ENCODE peak calls at places on chromosomes 7 and 10, in seven cellular contexts. One of them, this sample, is unnamed.

GRCh38 chr10:107986571-107986970 is 822.1 kb upstream of the SORCS1 start:
- DNase-seq in GM23248: peak; percentile 62
- DNase-seq in OCI-LY7: no peak
- DNase-seq in adrenal gland: no peak
- DNase-seq in cardiac muscle cell: no peak
- DNase-seq in neural progenitor cell: no peak
- DNase-seq in prostate gland: no peak
- DNase-seq in this sample: no peak

GRCh38 chr10:26725837-26726727 is 28.6 kb downstream of the PDSS1 start:
- DNase-seq in GM23248: peak; percentile 68
- DNase-seq in OCI-LY7: peak; percentile 73
- DNase-seq in adrenal gland: peak; percentile 79
- DNase-seq in cardiac muscle cell: peak; percentile 58
- DNase-seq in neural progenitor cell: peak; percentile 52
- DNase-seq in prostate gland: no peak
- DNase-seq in this sample: peak; percentile 55

GRCh38 chr7:45681596-45682357 is 107.6 kb downstream of the ADCY1 start:
- DNase-seq in GM23248: no peak
- DNase-seq in OCI-LY7: no peak
- DNase-seq in adrenal gland: peak; percentile 36
- DNase-seq in cardiac muscle cell: no peak
- DNase-seq in neural progenitor cell: no peak
- DNase-seq in prostate gland: no peak
- DNase-seq in this sample: peak; percentile 35

GRCh38 chr7:10483671-10484070 is 490.0 kb upstream of the PHF14 start:
- DNase-seq in GM23248: no peak
- DNase-seq in OCI-LY7: no peak
- DNase-seq in adrenal gland: no peak
- DNase-seq in cardiac muscle cell: no peak
- DNase-seq in neural progenitor cell: no peak
- DNase-seq in prostate gland: no peak
- DNase-seq in this sample: no peak

GRCh38 chr7:143385891-143386781 is 5.0 kb downstream of the ZYX start:
- DNase-seq in GM23248: peak; percentile 19
- DNase-seq in OCI-LY7: no peak
- DNase-seq in adrenal gland: no peak
- DNase-seq in cardiac muscle cell: no peak
- DNase-seq in neural progenitor cell: no peak
- DNase-seq in prostate gland: no peak
- DNase-seq in this sample: no peak

GRCh38 chr7:70383947-70384475 is 747.9 kb upstream of the GALNT17 start:
- DNase-seq in GM23248: no peak
- DNase-seq in OCI-LY7: no peak
- DNase-seq in adrenal gland: no peak
- DNase-seq in cardiac muscle cell: no peak
- DNase-seq in neural progenitor cell: no peak
- DNase-seq in prostate gland: no peak
- DNase-seq in this sample: no peak

GRCh38 chr7:105759670-105760548 is 116.5 kb downstream of the ATXN7L1 start:
- DNase-seq in GM23248: peak; percentile 78
- DNase-seq in OCI-LY7: peak; percentile 33
- DNase-seq in adrenal gland: peak; percentile 77
- DNase-seq in cardiac muscle cell: peak; percentile 36
- DNase-seq in neural progenitor cell: peak; percentile 57
- DNase-seq in prostate gland: peak; percentile 60
- DNase-seq in this sample: no peak

GRCh38 chr10:37760817-37761216 is 96.6 kb downstream of the ZNF248 start:
- DNase-seq in GM23248: peak; percentile 53
- DNase-seq in OCI-LY7: no peak
- DNase-seq in adrenal gland: no peak
- DNase-seq in cardiac muscle cell: no peak
- DNase-seq in neural progenitor cell: no peak
- DNase-seq in prostate gland: no peak
- DNase-seq in this sample: no peak

GRCh38 chr7:94375713-94376112 is 19.0 kb upstream of the COL1A2 start:
- DNase-seq in GM23248: peak; percentile 96
- DNase-seq in OCI-LY7: no peak
- DNase-seq in adrenal gland: no peak
- DNase-seq in cardiac muscle cell: peak; percentile 14
- DNase-seq in neural progenitor cell: no peak
- DNase-seq in prostate gland: no peak
- DNase-seq in this sample: peak; percentile 95

GRCh38 chr7:30464231-30464660 is 14.3 kb downstream of the NOD1 start:
- DNase-seq in GM23248: peak; percentile 38
- DNase-seq in OCI-LY7: peak; percentile 32
- DNase-seq in adrenal gland: no peak
- DNase-seq in cardiac muscle cell: no peak
- DNase-seq in neural progenitor cell: no peak
- DNase-seq in prostate gland: no peak
- DNase-seq in this sample: no peak

GRCh38 chr10:91253300-91253699 is 32.8 kb downstream of the PCGF5 start:
- DNase-seq in GM23248: no peak
- DNase-seq in OCI-LY7: no peak
- DNase-seq in adrenal gland: no peak
- DNase-seq in cardiac muscle cell: no peak
- DNase-seq in neural progenitor cell: no peak
- DNase-seq in prostate gland: no peak
- DNase-seq in this sample: no peak
- H3K36me3 ChIP-seq in GM23248: peaks cover 37% of the 10 kb centered on the region
- H3K36me3 ChIP-seq in OCI-LY7: peaks cover 46% of the 10 kb centered on the region
- H3K36me3 ChIP-seq in adrenal gland: no peaks in the 10 kb centered on the region
- H3K36me3 ChIP-seq in cardiac muscle cell: no peaks in the 10 kb centered on the region
- H3K36me3 ChIP-seq in neural progenitor cell: no peaks in the 10 kb centered on the region
- H3K36me3 ChIP-seq in prostate gland: no peaks in the 10 kb centered on the region
- H3K36me3 ChIP-seq in this sample: peaks cover 33% of the 10 kb centered on the region

GRCh38 chr10:8893102-8893501 is 838.6 kb downstream of the GATA3 start:
- DNase-seq in GM23248: no peak
- DNase-seq in OCI-LY7: no peak
- DNase-seq in adrenal gland: no peak
- DNase-seq in cardiac muscle cell: no peak
- DNase-seq in neural progenitor cell: no peak
- DNase-seq in prostate gland: no peak
- DNase-seq in this sample: no peak
- H3K4me3 ChIP-seq in GM23248: no peak overlapping the region
- H3K4me3 ChIP-seq in OCI-LY7: no peak overlapping the region
- H3K4me3 ChIP-seq in adrenal gland: no peak overlapping the region
- H3K4me3 ChIP-seq in cardiac muscle cell: no peak overlapping the region
- H3K4me3 ChIP-seq in neural progenitor cell: no peak overlapping the region
- H3K4me3 ChIP-seq in prostate gland: no peak overlapping the region
- H3K4me3 ChIP-seq in this sample: no peak overlapping the region

GRCh38 chr10:72085166-72085565 is 3.2 kb downstream of the SPOCK2 start:
- DNase-seq in GM23248: no peak
- DNase-seq in OCI-LY7: no peak
- DNase-seq in adrenal gland: no peak
- DNase-seq in cardiac muscle cell: no peak
- DNase-seq in neural progenitor cell: peak; percentile 46
- DNase-seq in prostate gland: no peak
- DNase-seq in this sample: no peak

GRCh38 chr10:72084094-72084459 is 4.3 kb downstream of the SPOCK2 start:
- DNase-seq in GM23248: no peak
- DNase-seq in OCI-LY7: peak; percentile 31
- DNase-seq in adrenal gland: no peak
- DNase-seq in cardiac muscle cell: no peak
- DNase-seq in neural progenitor cell: no peak
- DNase-seq in prostate gland: no peak
- DNase-seq in this sample: no peak

GRCh38 chr10:72081210-72081609 is 7.1 kb downstream of the SPOCK2 start:
- DNase-seq in GM23248: no peak
- DNase-seq in OCI-LY7: no peak
- DNase-seq in adrenal gland: no peak
- DNase-seq in cardiac muscle cell: no peak
- DNase-seq in neural progenitor cell: no peak
- DNase-seq in prostate gland: no peak
- DNase-seq in this sample: no peak

GRCh38 chr10:72081772-72082590 is 6.4 kb downstream of the SPOCK2 start:
- DNase-seq in GM23248: no peak
- DNase-seq in OCI-LY7: no peak
- DNase-seq in adrenal gland: no peak
- DNase-seq in cardiac muscle cell: no peak
- DNase-seq in neural progenitor cell: no peak
- DNase-seq in prostate gland: peak; percentile 36
- DNase-seq in this sample: no peak

DNA sequence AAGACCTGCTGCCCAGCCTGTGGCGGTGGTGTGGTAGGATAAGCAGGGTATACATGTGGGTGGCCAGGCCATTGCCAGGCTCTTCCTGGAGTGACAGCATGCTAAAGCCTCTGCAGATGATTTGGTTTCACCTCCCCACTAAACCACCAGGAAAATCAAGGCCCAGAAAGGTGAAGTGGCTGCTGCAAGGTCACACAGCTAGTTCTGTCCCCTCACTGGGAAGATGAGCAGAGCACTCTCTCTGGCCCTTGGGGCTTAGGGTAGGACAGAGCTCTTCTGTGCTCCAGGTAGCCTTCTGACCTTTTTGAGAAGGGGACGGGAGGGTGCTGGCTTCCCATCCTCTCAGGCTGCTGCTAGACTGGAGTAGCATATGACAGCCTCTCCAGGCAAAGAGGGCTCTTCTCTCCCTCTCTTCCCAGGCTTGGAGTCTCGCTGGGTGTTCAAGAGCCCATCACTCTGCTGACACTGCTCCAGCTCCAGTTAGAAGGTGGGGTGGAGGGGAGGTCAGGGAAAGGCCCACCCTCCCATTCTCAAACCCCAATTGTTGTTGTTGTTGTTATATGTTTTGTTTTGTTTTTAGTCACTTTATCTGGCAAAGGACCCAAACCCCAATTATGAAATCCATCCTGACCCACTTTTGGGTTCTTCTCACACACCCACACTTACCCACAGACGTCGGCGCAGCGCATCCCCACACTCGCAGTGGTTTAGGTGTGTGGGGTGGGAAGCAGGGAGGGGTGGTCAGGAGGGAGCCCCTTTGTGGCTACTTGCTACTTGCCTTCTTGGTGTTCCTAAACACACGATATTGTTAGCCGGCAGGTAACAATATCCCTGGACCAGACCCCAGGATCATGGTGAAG is 4.9 kb downstream of the SPOCK2 start:
- DNase-seq in GM23248: no peak
- DNase-seq in OCI-LY7: no peak
- DNase-seq in adrenal gland: no peak
- DNase-seq in cardiac muscle cell: no peak
- DNase-seq in neural progenitor cell: no peak
- DNase-seq in prostate gland: no peak
- DNase-seq in this sample: no peak
- H3K36me3 ChIP-seq in GM23248: no peaks in the 10 kb centered on the region
- H3K36me3 ChIP-seq in OCI-LY7: no peaks in the 10 kb centered on the region
- H3K36me3 ChIP-seq in adrenal gland: no peaks in the 10 kb centered on the region
- H3K36me3 ChIP-seq in cardiac muscle cell: no peaks in the 10 kb centered on the region
- H3K36me3 ChIP-seq in neural progenitor cell: no peaks in the 10 kb centered on the region
- H3K36me3 ChIP-seq in prostate gland: no peaks in the 10 kb centered on the region
- H3K36me3 ChIP-seq in this sample: no peaks in the 10 kb centered on the region

GRCh38 chr7:27112361-27112760 is 9.9 kb upstream of the HOXA2 start:
- DNase-seq in GM23248: no peak
- DNase-seq in OCI-LY7: no peak
- DNase-seq in adrenal gland: no peak
- DNase-seq in cardiac muscle cell: no peak
- DNase-seq in neural progenitor cell: no peak
- DNase-seq in prostate gland: no peak
- DNase-seq in this sample: no peak

GRCh38 chr7:27116019-27116411 is 13.5 kb upstream of the HOXA2 start:
- DNase-seq in GM23248: no peak
- DNase-seq in OCI-LY7: no peak
- DNase-seq in adrenal gland: no peak
- DNase-seq in cardiac muscle cell: no peak
- DNase-seq in neural progenitor cell: no peak
- DNase-seq in prostate gland: no peak
- DNase-seq in this sample: no peak

GRCh38 chr7:27112960-27113949 is 10.8 kb upstream of the HOXA2 start:
- DNase-seq in GM23248: no peak
- DNase-seq in OCI-LY7: no peak
- DNase-seq in adrenal gland: peak; percentile 91
- DNase-seq in cardiac muscle cell: peak; percentile 37
- DNase-seq in neural progenitor cell: peak; percentile 68
- DNase-seq in prostate gland: peak; percentile 80
- DNase-seq in this sample: peak; percentile 80

GRCh38 chr7:27115161-27116018 is 12.9 kb upstream of the HOXA2 start:
- DNase-seq in GM23248: peak; percentile 21
- DNase-seq in OCI-LY7: no peak
- DNase-seq in adrenal gland: no peak
- DNase-seq in cardiac muscle cell: no peak
- DNase-seq in neural progenitor cell: peak; percentile 50
- DNase-seq in prostate gland: peak; percentile 65
- DNase-seq in this sample: peak; percentile 90

DNA sequence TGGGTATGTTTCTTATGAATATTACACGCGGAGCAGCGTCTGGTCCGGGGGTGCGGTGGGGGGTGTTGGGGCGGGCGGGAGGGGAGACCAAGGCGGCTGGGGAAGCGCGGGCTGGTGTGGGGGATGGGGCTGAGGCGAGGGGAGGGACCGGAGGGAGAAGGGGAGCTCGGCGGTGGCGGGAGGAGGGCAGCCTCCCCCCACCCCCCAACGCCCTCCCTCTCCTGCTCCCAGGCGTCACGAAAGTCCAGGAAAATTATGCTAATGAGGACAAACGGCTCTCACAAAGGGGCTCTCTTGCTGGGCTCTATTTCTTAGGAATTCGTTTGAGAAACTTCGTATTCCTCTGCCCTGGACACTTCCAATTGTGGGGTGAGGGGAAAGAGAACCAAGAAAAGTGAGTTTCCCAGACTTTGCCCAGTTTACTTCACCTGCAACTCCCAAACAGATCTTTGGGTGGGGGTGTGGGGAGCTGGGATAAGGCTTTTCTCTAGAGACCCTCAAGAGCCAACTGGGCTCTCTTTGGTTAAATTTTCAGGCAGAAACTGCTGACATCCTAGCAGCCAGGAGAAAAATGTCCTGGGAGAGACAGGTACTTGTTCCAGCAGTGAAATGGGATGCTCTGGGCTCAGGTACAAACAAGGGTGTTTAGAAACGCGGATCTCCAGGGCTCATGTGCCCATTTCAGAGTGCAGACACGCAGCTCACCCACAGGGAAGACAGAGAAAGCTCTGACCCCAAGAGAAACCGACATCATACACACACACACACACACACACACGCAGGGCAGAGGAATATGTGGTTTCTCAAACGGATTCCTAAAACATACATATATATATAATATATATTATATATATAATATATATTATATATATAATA is 11.7 kb upstream of the HOXA2 start:
- DNase-seq in GM23248: peak; percentile 6
- DNase-seq in OCI-LY7: no peak
- DNase-seq in adrenal gland: peak; percentile 64
- DNase-seq in cardiac muscle cell: no peak
- DNase-seq in neural progenitor cell: no peak
- DNase-seq in prostate gland: peak; percentile 56
- DNase-seq in this sample: no peak
- H3K4me3 ChIP-seq in GM23248: no peak overlapping the region
- H3K4me3 ChIP-seq in OCI-LY7: no peak overlapping the region
- H3K4me3 ChIP-seq in adrenal gland: no peak overlapping the region
- H3K4me3 ChIP-seq in cardiac muscle cell: peak overlapping the region; percentile 20
- H3K4me3 ChIP-seq in neural progenitor cell: no peak overlapping the region
- H3K4me3 ChIP-seq in prostate gland: peak overlapping the region; percentile 50
- H3K4me3 ChIP-seq in this sample: peak overlapping the region; percentile 38

GRCh38 chr10:67533376-67533775 is 162.6 kb downstream of the CTNNA3 start:
- DNase-seq in GM23248: no peak
- DNase-seq in OCI-LY7: no peak
- DNase-seq in adrenal gland: no peak
- DNase-seq in cardiac muscle cell: no peak
- DNase-seq in neural progenitor cell: no peak
- DNase-seq in prostate gland: no peak
- DNase-seq in this sample: no peak
- H3K36me3 ChIP-seq in GM23248: no peaks in the 10 kb centered on the region
- H3K36me3 ChIP-seq in OCI-LY7: no peaks in the 10 kb centered on the region
- H3K36me3 ChIP-seq in adrenal gland: no peaks in the 10 kb centered on the region
- H3K36me3 ChIP-seq in cardiac muscle cell: peaks cover 3% of the 10 kb centered on the region
- H3K36me3 ChIP-seq in neural progenitor cell: no peaks in the 10 kb centered on the region
- H3K36me3 ChIP-seq in prostate gland: no peaks in the 10 kb centered on the region
- H3K36me3 ChIP-seq in this sample: no peaks in the 10 kb centered on the region

GRCh38 chr10:70815504-70816219 is at the start of gene SGPL1:
- DNase-seq in GM23248: peak; percentile 94
- DNase-seq in OCI-LY7: peak; percentile 90
- DNase-seq in adrenal gland: peak; percentile 92
- DNase-seq in cardiac muscle cell: peak; percentile 93
- DNase-seq in neural progenitor cell: peak; percentile 96
- DNase-seq in prostate gland: peak; percentile 86
- DNase-seq in this sample: peak; percentile 83
- H3K4me3 ChIP-seq in GM23248: peak within 1 kb of the TSS; percentile 91
- H3K4me3 ChIP-seq in OCI-LY7: peak within 1 kb of the TSS; percentile 78
- H3K4me3 ChIP-seq in adrenal gland: no peak within 1 kb of the TSS
- H3K4me3 ChIP-seq in cardiac muscle cell: peak within 1 kb of the TSS; percentile 69
- H3K4me3 ChIP-seq in neural progenitor cell: peak within 1 kb of the TSS; percentile 82
- H3K4me3 ChIP-seq in prostate gland: peak within 1 kb of the TSS; percentile 84
- H3K4me3 ChIP-seq in this sample: peak within 1 kb of the TSS; percentile 89